ENCODE peak calls at places on chromosomes 5 and 9, in six cellular contexts. S, D, O, A, R and W are unnamed samples. For H3K27me3, the result is how much of the 10 kb centered on the place peaks cover.

GRCh38 chr5:75694781-75695180 is 22.5 kb downstream of the POC5 start:
- DNase-seq in D (no peak), O (peak), A (no peak), R (no peak), S (no peak), W (no peak)

GRCh38 chr9:131709741-131710499 is 30.0 kb downstream of the RAPGEF1 start:
- DNase-seq in O (no peak), A (peak), R (no peak), D (no peak), S (no peak), W (no peak)

GRCh38 chr5:139746691-139747582 is 48.7 kb upstream of the PSD2 start:
- DNase-seq in S (peak), R (peak), D (peak), O (peak), A (peak), W (peak)

GRCh38 chr5:180251887-180252286 is 40.0 kb downstream of the MAPK9 start:
- DNase-seq in R (no peak), A (no peak), S (no peak), O (no peak), D (no peak), W (no peak)

GRCh38 chr9:122816163-122816867 is 12.1 kb downstream of the PDCL start:
- DNase-seq in R (no peak), S (no peak), A (no peak), O (no peak), D (no peak), W (no peak)

GRCh38 chr5:128406863-128407262 is 131.2 kb downstream of the FBN2 start:
- DNase-seq in A (peak), R (no peak), S (no peak), O (no peak), D (no peak), W (no peak)

GRCh38 chr9:73054091-73054490 is 97.6 kb upstream of the ANXA1 start:
- DNase-seq in R (no peak), O (no peak), A (no peak), D (no peak), S (no peak), W (no peak)

GRCh38 chr5:16849181-16849580 is 86.9 kb downstream of the MYO10 start:
- DNase-seq in R (no peak), D (no peak), O (no peak), S (no peak), A (no peak), W (no peak)

GRCh38 chr5:179907570-179908324 is at the start of gene TBC1D9B:
- DNase-seq in A (peak), R (peak), D (peak), O (peak), S (peak), W (peak)

GRCh38 chr5:100676807-100677631 is 141.8 kb downstream of the FAM174A start:
- DNase-seq in O (no peak), R (no peak), A (no peak), S (no peak), D (no peak), W (no peak)

GRCh38 chr5:14250094-14250777 is 107.1 kb downstream of the TRIO start:
- DNase-seq in R (peak), D (no peak), A (peak), O (peak), S (peak), W (peak)

GRCh38 chr5:65126192-65126591 is 355.5 kb downstream of the ADAMTS6 start:
- DNase-seq in A (no peak), D (no peak), R (no peak), S (peak), O (no peak), W (no peak)

GRCh38 chr5:96432245-96433065 is 593 bp downstream of the PCSK1 start:
- DNase-seq in R (peak), O (peak), D (no peak), A (peak), S (peak), W (peak)

GRCh38 chr5:93503598-93504067 is 77.4 kb downstream of the NR2F1-AS1 start:
- DNase-seq in R (no peak), S (no peak), A (no peak), D (no peak), O (no peak), W (no peak)

GRCh38 chr5:41574391-41574790 is 64.0 kb upstream of the PLCXD3 start:
- DNase-seq in A (no peak), O (no peak), D (no peak), R (no peak), S (no peak), W (no peak)

GRCh38 chr5:180808461-180809000 is 5.9 kb upstream of the MGAT1 start:
- DNase-seq in O (peak), S (no peak), D (no peak), A (no peak), R (peak), W (no peak)

GRCh38 chr5:3886521-3887461 is 291.2 kb downstream of the IRX1 start:
- DNase-seq in D (no peak), A (no peak), S (no peak), O (no peak), R (no peak), W (no peak)

GRCh38 chr9:112809351-112809848 is 58.8 kb downstream of the SNX30 start:
- DNase-seq in S (no peak), A (no peak), O (no peak), D (no peak), R (no peak), W (no peak)

GRCh38 chr5:136021016-136021405 is 7.8 kb upstream of the TGFBI start:
- DNase-seq in R (no peak), D (no peak), A (no peak), S (peak), O (no peak), W (no peak)

GRCh38 chr9:117763314-117763713 is 59.1 kb downstream of the TLR4 start:
- DNase-seq in S (peak), O (no peak), R (no peak), D (no peak), A (no peak), W (no peak)

GRCh38 chr5:31113101-31113500 is 80.4 kb upstream of the CDH6 start:
- DNase-seq in O (no peak), R (no peak), D (no peak), A (no peak), S (no peak), W (no peak)

GRCh38 chr5:89228355-89228754 is 345.4 kb upstream of the MEF2C start:
- DNase-seq in R (no peak), D (no peak), A (no peak), S (no peak), O (no peak), W (no peak)

GRCh38 chr9:134136117-134136996 is 475 bp downstream of the WDR5 start:
- DNase-seq in D (no peak), O (no peak), A (peak), S (peak), R (peak), W (no peak)

GRCh38 chr5:178230879-178231735 is 1.5 kb downstream of the PHYKPL start:
- DNase-seq in D (no peak), S (no peak), A (no peak), R (no peak), O (no peak), W (no peak)

GRCh38 chr5:27034531-27034930 is 3.9 kb downstream of the CDH9 start:
- DNase-seq in D (no peak), A (no peak), O (no peak), S (no peak), R (no peak), W (no peak)

GRCh38 chr5:52915176-52915875 is 73.8 kb upstream of the ITGA2 start:
- DNase-seq in O (peak), D (peak), A (peak), R (peak), S (peak), W (peak)

GRCh38 chr5:145124806-145125205 is 710.3 kb downstream of the PRELID2 start:
- DNase-seq in R (no peak), A (no peak), D (no peak), S (no peak), O (no peak), W (no peak)

GRCh38 chr9:106936680-106937079 is 73.7 kb downstream of the ZNF462 start:
- DNase-seq in R (no peak), S (no peak), D (no peak), O (no peak), A (no peak), W (no peak)

GRCh38 chr5:169956756-169957155 is 23.5 kb downstream of the INSYN2B start:
- DNase-seq in O (no peak), A (no peak), D (no peak), R (no peak), S (no peak), W (no peak)

GRCh38 chr9:133111461-133112360 is 9.3 kb downstream of the RALGDS start:
- DNase-seq in S (no peak), D (no peak), O (no peak), R (no peak), A (no peak), W (no peak)

GRCh38 chr5:133670336-133670735 is 58.0 kb upstream of the FSTL4 start:
- DNase-seq in A (no peak), D (no peak), O (no peak), R (no peak), S (peak), W (no peak)

GRCh38 chr5:115843444-115844130 is 1.9 kb downstream of the AP3S1 start:
- DNase-seq in O (no peak), R (no peak), S (no peak), D (no peak), A (no peak), W (no peak)

GRCh38 chr9:21567926-21568325 is 85.8 kb upstream of the IFNE start:
- DNase-seq in S (no peak), R (no peak), A (no peak), D (no peak), O (no peak), W (no peak)

GRCh38 chr9:21561502-21561901 is 79.4 kb upstream of the IFNE start:
- DNase-seq in O (no peak), A (no peak), S (no peak), R (no peak), D (no peak), W (no peak)

GRCh38 chr9:21565137-21565536 is 83.0 kb upstream of the IFNE start:
- DNase-seq in A (no peak), R (no peak), O (no peak), S (no peak), D (no peak), W (no peak)

GRCh38 chr9:21560281-21560745 is 78.2 kb upstream of the IFNE start:
- DNase-seq in R (no peak), D (no peak), O (no peak), A (peak), S (no peak), W (no peak)

DNA sequence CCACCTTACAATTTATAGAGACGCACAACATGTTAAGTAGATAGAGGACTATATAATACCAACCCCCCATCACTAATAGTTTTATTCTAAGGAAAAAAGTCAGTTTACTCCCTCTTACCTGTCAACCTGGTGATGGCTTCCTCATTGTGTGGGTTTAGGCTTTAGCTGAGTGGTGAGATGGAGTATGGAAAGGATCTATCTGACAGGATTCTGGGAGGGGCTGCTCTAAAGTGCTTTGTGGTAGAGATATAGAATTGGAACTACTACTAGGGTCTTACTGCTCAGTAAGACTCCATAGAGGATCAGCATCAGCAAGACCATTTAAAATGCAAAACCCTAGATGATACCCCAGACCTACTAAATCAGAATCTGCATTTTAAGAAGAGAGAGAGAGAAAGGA is 82.1 kb upstream of the IFNE start:
- DNase-seq in R (no peak), O (no peak), D (no peak), A (no peak), S (no peak), W (no peak)
- H3K27me3 ChIP-seq in R (under half), O (under half), D (under half), A (under half), S (under half), W (under half)

GRCh38 chr5:157371655-157372471 is 88.2 kb upstream of the NIPAL4 start:
- DNase-seq in R (no peak), A (no peak), D (no peak), O (no peak), S (peak), W (no peak)
- H3K27me3 ChIP-seq in R (under half), A (under half), D (under half), O (under half), S (under half), W (under half)

GRCh38 chr9:115884846-115885245 is 268.7 kb upstream of the PAPPA start:
- DNase-seq in R (no peak), D (no peak), O (no peak), A (no peak), S (no peak), W (no peak)

GRCh38 chr9:115880221-115880620 is 273.4 kb upstream of the PAPPA start:
- DNase-seq in O (no peak), D (no peak), S (no peak), A (no peak), R (no peak), W (no peak)

GRCh38 chr9:115879451-115879850 is 274.1 kb upstream of the PAPPA start:
- DNase-seq in D (no peak), S (no peak), A (no peak), R (no peak), O (no peak), W (peak)

GRCh38 chr9:115882911-115883310 is 270.7 kb upstream of the PAPPA start:
- DNase-seq in S (no peak), R (no peak), O (no peak), A (no peak), D (no peak), W (no peak)

DNA sequence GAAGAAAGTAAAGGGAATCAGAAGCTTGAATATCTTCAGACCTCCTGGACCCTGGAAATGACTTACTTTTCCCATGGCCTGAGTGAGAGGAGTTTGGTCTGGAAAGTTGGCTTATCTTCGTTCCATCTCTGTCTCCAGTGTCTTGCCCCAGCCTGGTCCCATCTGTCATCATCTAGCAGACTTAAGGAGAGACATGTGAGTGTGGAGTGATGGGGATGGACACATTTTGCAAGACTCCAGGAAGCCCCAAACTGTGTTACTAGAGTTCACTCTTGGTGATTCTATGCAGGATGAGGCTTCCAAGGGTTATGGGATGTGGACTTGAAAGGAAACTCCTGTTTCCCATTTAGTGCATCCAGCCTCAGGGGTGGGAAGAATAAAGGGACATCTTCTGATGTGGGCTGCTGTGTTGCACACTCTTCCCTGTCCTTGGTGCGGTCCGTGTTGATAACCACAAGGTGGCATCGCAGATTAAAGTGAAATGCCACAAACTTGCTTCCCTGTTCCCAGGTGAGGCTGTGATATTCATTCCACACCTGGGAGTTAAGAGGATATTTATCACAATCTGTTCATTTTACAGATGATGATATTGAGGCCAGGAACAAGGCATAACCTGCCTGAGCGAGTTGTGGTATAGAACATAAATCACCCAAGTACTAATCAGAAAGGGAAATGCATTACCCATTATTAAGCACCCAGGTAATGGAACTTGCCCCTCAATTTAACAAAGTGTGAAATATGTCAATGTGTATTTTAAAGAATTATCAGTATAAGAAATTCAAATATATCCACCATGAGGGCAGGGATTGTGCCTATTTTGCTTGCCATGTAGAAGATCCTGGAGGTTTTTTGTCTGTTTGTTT is 269.9 kb upstream of the PAPPA start:
- DNase-seq in S (peak), A (peak), D (peak), O (peak), R (peak), W (peak)
- H3K27me3 ChIP-seq in S (under half), A (under half), D (under half), O (under half), R (under half), W (under half)

GRCh38 chr9:14342746-14343145 is 28.8 kb upstream of the NFIB start:
- DNase-seq in S (no peak), D (no peak), A (no peak), O (no peak), R (no peak), W (no peak)

GRCh38 chr9:14341437-14342133 is 27.6 kb upstream of the NFIB start:
- DNase-seq in D (no peak), S (no peak), R (no peak), A (no peak), O (no peak), W (no peak)

GRCh38 chr9:14340994-14341393 is 27.1 kb upstream of the NFIB start:
- DNase-seq in O (no peak), D (no peak), A (peak), S (no peak), R (no peak), W (no peak)

GRCh38 chr9:14339746-14340145 is 25.8 kb upstream of the NFIB start:
- DNase-seq in S (no peak), R (no peak), O (no peak), A (no peak), D (no peak), W (no peak)

GRCh38 chr9:14340536-14340935 is 26.6 kb upstream of the NFIB start:
- DNase-seq in D (no peak), O (no peak), A (no peak), R (no peak), S (no peak), W (no peak)
- H3K27me3 ChIP-seq in D (half or more), O (under half), A (half or more), R (half or more), S (half or more), W (under half)

GRCh38 chr5:172588380-172588779 is 52.7 kb upstream of the NEURL1B start:
- DNase-seq in S (no peak), R (no peak), D (no peak), A (no peak), O (no peak), W (no peak)
- H3K27me3 ChIP-seq in S (under half), R (under half), D (under half), A (under half), O (under half), W (under half)

DNA sequence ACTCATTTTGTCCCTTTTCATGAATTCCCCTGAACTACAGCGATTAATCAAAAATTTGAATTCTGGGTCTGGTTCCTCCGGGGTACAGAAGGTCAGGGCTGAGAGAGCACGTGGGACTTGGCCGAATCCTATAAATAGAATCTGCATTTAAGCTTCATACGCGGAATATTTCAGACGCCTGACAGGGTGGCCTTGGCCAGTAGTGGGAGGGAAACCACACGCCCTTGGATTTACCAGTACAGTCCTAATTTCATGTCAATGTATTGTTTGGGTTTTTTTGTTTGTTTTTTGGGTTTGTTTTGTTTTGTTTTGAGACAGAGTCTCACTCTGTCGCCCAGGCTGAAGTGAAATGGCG is 21.5 kb upstream of the NIPBL start:
- DNase-seq in S (no peak), O (no peak), D (no peak), R (no peak), A (no peak), W (no peak)
- H3K27me3 ChIP-seq in S (under half), O (under half), D (under half), R (under half), A (under half), W (under half)

GRCh38 chr9:114774504-114774903 is 31.3 kb downstream of the TNFSF15 start:
- DNase-seq in A (no peak), S (no peak), O (no peak), D (no peak), R (no peak), W (no peak)
- H3K27me3 ChIP-seq in A (under half), S (under half), O (under half), D (under half), R (under half), W (under half)

GRCh38 chr5:175668006-175668405 is 10.1 kb downstream of the HRH2 start:
- DNase-seq in D (no peak), R (no peak), S (no peak), A (no peak), O (no peak), W (no peak)
- H3K27me3 ChIP-seq in D (under half), R (under half), S (under half), A (under half), O (under half), W (under half)

GRCh38 chr5:944992-945685 is 52.5 kb downstream of the TRIP13 start:
- DNase-seq in S (no peak), O (no peak), R (peak), D (no peak), A (no peak), W (peak)
- H3K27me3 ChIP-seq in S (under half), O (under half), R (under half), D (half or more), A (under half), W (under half)